ENCODE peak calls at places on chromosomes 13 and 19, in five cellular contexts. One of them, this sample, is unnamed.

GRCh38 chr19:38046254-38047047 is 139.4 kb downstream of the SIPA1L3 start:
- DNase-seq in astrocyte of the spinal cord: no peak
- DNase-seq in fibroblast of mammary gland: no peak
- DNase-seq in iPS DF 6.9: no peak
- DNase-seq in NCI-H2081: no peak
- DNase-seq in this sample: no peak

GRCh38 chr19:33304760-33305647 is 2.7 kb upstream of the CEBPA start:
- DNase-seq in astrocyte of the spinal cord: no peak
- DNase-seq in fibroblast of mammary gland: no peak
- DNase-seq in iPS DF 6.9: no peak
- DNase-seq in NCI-H2081: no peak
- DNase-seq in this sample: no peak

GRCh38 chr13:29754486-29754806 is 96.0 kb downstream of the UBL3 start:
- DNase-seq in astrocyte of the spinal cord: peak; percentile 49
- DNase-seq in fibroblast of mammary gland: peak; percentile 43
- DNase-seq in iPS DF 6.9: no peak
- DNase-seq in NCI-H2081: no peak
- DNase-seq in this sample: peak; percentile 17

GRCh38 chr19:52566588-52566987 is 3.5 kb upstream of the ZNF701 start:
- DNase-seq in astrocyte of the spinal cord: peak; percentile 9
- DNase-seq in fibroblast of mammary gland: peak; percentile 89
- DNase-seq in iPS DF 6.9: no peak
- DNase-seq in NCI-H2081: no peak
- DNase-seq in this sample: peak; percentile 18

GRCh38 chr19:7494416-7495098 is 5.7 kb upstream of the PEX11G start:
- DNase-seq in astrocyte of the spinal cord: no peak
- DNase-seq in fibroblast of mammary gland: peak; percentile 18
- DNase-seq in iPS DF 6.9: no peak
- DNase-seq in NCI-H2081: no peak
- DNase-seq in this sample: no peak

GRCh38 chr19:45103200-45103624 is 10.2 kb downstream of the PPP1R37 start:
- DNase-seq in astrocyte of the spinal cord: no peak
- DNase-seq in fibroblast of mammary gland: peak; percentile 44
- DNase-seq in iPS DF 6.9: no peak
- DNase-seq in NCI-H2081: peak; percentile 84
- DNase-seq in this sample: no peak

GRCh38 chr13:34878354-34878753 is 63.7 kb upstream of the NBEA start:
- DNase-seq in astrocyte of the spinal cord: no peak
- DNase-seq in fibroblast of mammary gland: no peak
- DNase-seq in iPS DF 6.9: no peak
- DNase-seq in NCI-H2081: no peak
- DNase-seq in this sample: peak; percentile 21

GRCh38 chr13:33207616-33207964 is 78.0 kb downstream of the STARD13 start:
- DNase-seq in astrocyte of the spinal cord: peak; percentile 80
- DNase-seq in fibroblast of mammary gland: peak; percentile 99
- DNase-seq in iPS DF 6.9: no peak
- DNase-seq in NCI-H2081: no peak
- DNase-seq in this sample: peak; percentile 57

GRCh38 chr19:34926361-34926684 is 380 bp upstream of the ZNF30 start:
- DNase-seq in astrocyte of the spinal cord: no peak
- DNase-seq in fibroblast of mammary gland: no peak
- DNase-seq in iPS DF 6.9: no peak
- DNase-seq in NCI-H2081: no peak
- DNase-seq in this sample: no peak

GRCh38 chr13:25768726-25769270 is 283.0 kb downstream of the SHISA2 start:
- DNase-seq in astrocyte of the spinal cord: peak; percentile 74
- DNase-seq in fibroblast of mammary gland: no peak
- DNase-seq in iPS DF 6.9: no peak
- DNase-seq in NCI-H2081: no peak
- DNase-seq in this sample: no peak

GRCh38 chr13:66425741-66426140 is 804.4 kb downstream of the PCDH9 start:
- DNase-seq in astrocyte of the spinal cord: peak; percentile 26
- DNase-seq in fibroblast of mammary gland: peak; percentile 82
- DNase-seq in iPS DF 6.9: no peak
- DNase-seq in NCI-H2081: no peak
- DNase-seq in this sample: no peak

GRCh38 chr19:49127674-49128544 is 8.6 kb downstream of the PPFIA3 start:
- DNase-seq in astrocyte of the spinal cord: peak; percentile 98
- DNase-seq in fibroblast of mammary gland: peak; percentile 94
- DNase-seq in iPS DF 6.9: no peak
- DNase-seq in NCI-H2081: peak; percentile 91
- DNase-seq in this sample: peak; percentile 98

GRCh38 chr13:108269601-108270328 is at the start of gene TNFSF13B:
- DNase-seq in astrocyte of the spinal cord: peak; percentile 24
- DNase-seq in fibroblast of mammary gland: peak; percentile 46
- DNase-seq in iPS DF 6.9: peak; percentile 1
- DNase-seq in NCI-H2081: no peak
- DNase-seq in this sample: peak; percentile 18

GRCh38 chr19:58544591-58545285 is 874 bp downstream of the TRIM28 start:
- DNase-seq in astrocyte of the spinal cord: peak; percentile 29
- DNase-seq in fibroblast of mammary gland: peak; percentile 41
- DNase-seq in iPS DF 6.9: no peak
- DNase-seq in NCI-H2081: no peak
- DNase-seq in this sample: peak; percentile 37

GRCh38 chr19:12095111-12095790 is 30.7 kb downstream of the ZNF844 start:
- DNase-seq in astrocyte of the spinal cord: no peak
- DNase-seq in fibroblast of mammary gland: peak; percentile 71
- DNase-seq in iPS DF 6.9: no peak
- DNase-seq in NCI-H2081: no peak
- DNase-seq in this sample: no peak

GRCh38 chr13:104757712-104758111 is 1691.5 kb upstream of the SLC10A2 start:
- DNase-seq in astrocyte of the spinal cord: peak; percentile 45
- DNase-seq in fibroblast of mammary gland: no peak
- DNase-seq in iPS DF 6.9: no peak
- DNase-seq in NCI-H2081: no peak
- DNase-seq in this sample: peak; percentile 62

GRCh38 chr13:100497394-100497793 is 91.2 kb downstream of the GGACT start:
- DNase-seq in astrocyte of the spinal cord: peak; percentile 71
- DNase-seq in fibroblast of mammary gland: peak; percentile 59
- DNase-seq in iPS DF 6.9: no peak
- DNase-seq in NCI-H2081: no peak
- DNase-seq in this sample: peak; percentile 33

GRCh38 chr19:18317998-18318800 is 4.7 kb downstream of the LSM4 start:
- DNase-seq in astrocyte of the spinal cord: no peak
- DNase-seq in fibroblast of mammary gland: no peak
- DNase-seq in iPS DF 6.9: no peak
- DNase-seq in NCI-H2081: no peak
- DNase-seq in this sample: peak; percentile 71

GRCh38 chr13:66915596-66916185 is 314.4 kb downstream of the PCDH9 start:
- DNase-seq in astrocyte of the spinal cord: peak; percentile 68
- DNase-seq in fibroblast of mammary gland: peak; percentile 37
- DNase-seq in iPS DF 6.9: no peak
- DNase-seq in NCI-H2081: no peak
- DNase-seq in this sample: peak; percentile 53

This sample was measured in endothelial cell of umbilical vein.